ENCODE peak calls at places on chromosomes 12 and 14, in six cellular contexts. One of them, this sample, is unnamed.

GRCh38 chr12:1993341-1993740 is 10.9 kb downstream of the DCP1B start:
- DNase-seq in IMR-90: peak
- DNase-seq in GM23248: peak
- DNase-seq in H1: no peak
- DNase-seq in fibroblast of lung: peak
- DNase-seq in PC-3: peak
- DNase-seq in this sample: no peak

GRCh38 chr14:34029921-34030334 is 79.1 kb upstream of the EGLN3 start:
- DNase-seq in fibroblast of lung: peak
- DNase-seq in IMR-90: no peak
- DNase-seq in H1: no peak
- DNase-seq in GM23248: peak
- DNase-seq in PC-3: no peak
- DNase-seq in this sample: peak

GRCh38 chr12:3271146-3271545 is 194.0 kb downstream of the TSPAN9 start:
- DNase-seq in fibroblast of lung: peak
- DNase-seq in PC-3: no peak
- DNase-seq in GM23248: no peak
- DNase-seq in H1: no peak
- DNase-seq in IMR-90: no peak
- DNase-seq in this sample: no peak

GRCh38 chr12:68455676-68456345 is 123.6 kb upstream of the MDM1 start:
- DNase-seq in PC-3: no peak
- DNase-seq in fibroblast of lung: peak
- DNase-seq in GM23248: no peak
- DNase-seq in IMR-90: peak
- DNase-seq in H1: no peak
- DNase-seq in this sample: no peak

GRCh38 chr12:76085159-76085868 is 829 bp upstream of the NAP1L1 start:
- DNase-seq in H1: no peak
- DNase-seq in IMR-90: peak
- DNase-seq in GM23248: peak
- DNase-seq in PC-3: no peak
- DNase-seq in fibroblast of lung: peak
- DNase-seq in this sample: peak

GRCh38 chr14:55832122-55832911 is 252.3 kb downstream of the KTN1 start:
- DNase-seq in GM23248: peak
- DNase-seq in fibroblast of lung: peak
- DNase-seq in IMR-90: peak
- DNase-seq in H1: no peak
- DNase-seq in PC-3: peak
- DNase-seq in this sample: peak

GRCh38 chr12:96136129-96136528 is 58.0 kb upstream of the ELK3 start:
- DNase-seq in fibroblast of lung: peak
- DNase-seq in GM23248: peak
- DNase-seq in PC-3: no peak
- DNase-seq in IMR-90: peak
- DNase-seq in H1: no peak
- DNase-seq in this sample: no peak

GRCh38 chr14:91125271-91125661 is 11.4 kb downstream of the DGLUCY start:
- DNase-seq in PC-3: no peak
- DNase-seq in fibroblast of lung: no peak
- DNase-seq in IMR-90: no peak
- DNase-seq in H1: no peak
- DNase-seq in GM23248: no peak
- DNase-seq in this sample: no peak

DNA sequence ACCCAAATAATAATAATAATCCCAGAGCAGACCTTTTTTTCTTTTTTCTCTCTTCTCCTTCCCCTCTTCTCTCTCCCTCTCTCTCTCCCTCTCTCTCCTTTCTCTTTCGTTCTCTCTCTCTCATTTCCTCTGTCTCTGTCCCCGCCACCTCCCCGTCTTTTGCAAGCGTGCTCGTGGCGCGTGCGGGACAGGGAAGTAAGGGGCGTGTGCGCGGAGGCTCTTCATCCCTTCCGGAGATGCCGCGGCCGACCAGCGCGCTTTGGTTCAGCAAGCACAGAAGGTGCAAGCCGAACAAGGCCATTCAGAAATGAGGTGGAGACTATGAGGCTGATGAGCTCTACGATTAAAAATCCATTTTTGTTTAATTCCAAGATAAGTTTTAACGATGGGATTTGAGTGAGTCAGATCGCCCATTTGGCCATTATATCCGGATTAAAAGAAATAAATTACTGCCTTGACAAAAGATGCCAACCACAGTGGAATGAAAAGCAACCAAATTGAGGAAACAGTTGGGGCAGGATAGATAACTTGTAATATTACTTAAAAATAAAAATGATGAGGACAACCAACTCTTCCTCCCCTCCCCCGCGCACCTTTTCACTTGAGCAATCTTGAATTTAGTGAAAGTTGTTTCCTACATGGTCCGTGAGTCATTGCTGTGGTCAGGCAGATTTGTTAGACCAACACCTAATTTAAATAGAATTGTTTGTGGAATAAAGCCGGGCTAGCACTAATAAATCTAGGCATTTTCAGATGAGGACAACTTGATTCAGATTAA is 1.2 kb upstream of the AMIGO2 start:
- DNase-seq in GM23248: peak
- DNase-seq in IMR-90: peak
- DNase-seq in H1: no peak
- DNase-seq in fibroblast of lung: peak
- DNase-seq in PC-3: peak
- DNase-seq in this sample: peak
- H3K9ac ChIP-seq in GM23248: peak
- H3K9ac ChIP-seq in IMR-90: peak
- H3K9ac ChIP-seq in H1: no peak
- H3K9ac ChIP-seq in fibroblast of lung: peak
- H3K9ac ChIP-seq in PC-3: peak
- H3K9ac ChIP-seq in this sample: peak

GRCh38 chr12:115097406-115097805 is 413.4 kb upstream of the TBX3 start:
- DNase-seq in PC-3: no peak
- DNase-seq in IMR-90: no peak
- DNase-seq in GM23248: no peak
- DNase-seq in fibroblast of lung: no peak
- DNase-seq in H1: no peak
- DNase-seq in this sample: no peak
- H3K9ac ChIP-seq in PC-3: no peak
- H3K9ac ChIP-seq in IMR-90: no peak
- H3K9ac ChIP-seq in GM23248: no peak
- H3K9ac ChIP-seq in fibroblast of lung: no peak
- H3K9ac ChIP-seq in H1: no peak
- H3K9ac ChIP-seq in this sample: no peak

DNA sequence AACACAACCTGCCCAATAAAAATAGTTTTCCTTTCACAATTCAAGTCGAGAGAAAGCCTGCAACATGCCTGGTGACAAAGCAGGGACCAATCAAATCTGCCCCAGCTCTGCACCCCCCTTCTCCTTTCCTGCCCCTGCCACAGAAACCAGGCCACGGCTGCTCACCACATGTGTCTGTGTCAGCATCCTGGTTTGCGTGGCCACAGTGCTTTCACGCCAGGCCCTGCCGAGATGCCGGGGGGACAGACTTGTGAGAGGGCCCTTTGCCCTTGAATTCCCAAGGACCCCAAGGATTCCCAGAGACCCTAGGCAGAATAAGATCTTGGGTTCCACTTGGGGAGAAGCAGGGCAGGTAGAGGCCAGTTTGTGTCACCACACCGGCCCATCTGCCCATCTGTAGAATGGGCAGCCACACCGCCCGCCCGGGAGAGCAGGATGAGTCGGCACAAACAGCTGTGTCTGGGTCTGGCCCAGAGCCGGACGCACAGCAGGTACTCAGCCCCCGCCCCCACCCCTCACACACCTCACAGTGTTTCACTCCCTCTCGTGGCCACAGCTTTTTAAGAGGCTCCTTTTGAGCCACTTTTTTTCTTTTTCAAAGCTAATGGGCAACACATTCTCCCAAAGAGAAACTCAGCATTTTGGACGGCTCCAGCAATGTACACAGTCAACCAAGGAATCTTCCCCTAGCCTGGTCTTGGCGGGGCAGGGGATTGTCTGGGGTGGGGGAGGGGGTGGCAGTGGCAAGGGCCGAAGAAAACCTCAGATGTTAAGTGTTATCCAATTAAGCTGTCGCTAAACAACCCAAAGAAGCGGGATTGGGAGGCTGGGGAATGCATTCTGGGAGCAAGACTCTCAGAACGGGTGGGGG is 41.5 kb downstream of the BCL11B start:
- DNase-seq in H1: no peak
- DNase-seq in GM23248: peak
- DNase-seq in fibroblast of lung: peak
- DNase-seq in IMR-90: no peak
- DNase-seq in PC-3: no peak
- DNase-seq in this sample: no peak
- H3K9ac ChIP-seq in H1: no peak
- H3K9ac ChIP-seq in GM23248: no peak
- H3K9ac ChIP-seq in fibroblast of lung: no peak
- H3K9ac ChIP-seq in IMR-90: no peak
- H3K9ac ChIP-seq in PC-3: no peak
- H3K9ac ChIP-seq in this sample: no peak

DNA sequence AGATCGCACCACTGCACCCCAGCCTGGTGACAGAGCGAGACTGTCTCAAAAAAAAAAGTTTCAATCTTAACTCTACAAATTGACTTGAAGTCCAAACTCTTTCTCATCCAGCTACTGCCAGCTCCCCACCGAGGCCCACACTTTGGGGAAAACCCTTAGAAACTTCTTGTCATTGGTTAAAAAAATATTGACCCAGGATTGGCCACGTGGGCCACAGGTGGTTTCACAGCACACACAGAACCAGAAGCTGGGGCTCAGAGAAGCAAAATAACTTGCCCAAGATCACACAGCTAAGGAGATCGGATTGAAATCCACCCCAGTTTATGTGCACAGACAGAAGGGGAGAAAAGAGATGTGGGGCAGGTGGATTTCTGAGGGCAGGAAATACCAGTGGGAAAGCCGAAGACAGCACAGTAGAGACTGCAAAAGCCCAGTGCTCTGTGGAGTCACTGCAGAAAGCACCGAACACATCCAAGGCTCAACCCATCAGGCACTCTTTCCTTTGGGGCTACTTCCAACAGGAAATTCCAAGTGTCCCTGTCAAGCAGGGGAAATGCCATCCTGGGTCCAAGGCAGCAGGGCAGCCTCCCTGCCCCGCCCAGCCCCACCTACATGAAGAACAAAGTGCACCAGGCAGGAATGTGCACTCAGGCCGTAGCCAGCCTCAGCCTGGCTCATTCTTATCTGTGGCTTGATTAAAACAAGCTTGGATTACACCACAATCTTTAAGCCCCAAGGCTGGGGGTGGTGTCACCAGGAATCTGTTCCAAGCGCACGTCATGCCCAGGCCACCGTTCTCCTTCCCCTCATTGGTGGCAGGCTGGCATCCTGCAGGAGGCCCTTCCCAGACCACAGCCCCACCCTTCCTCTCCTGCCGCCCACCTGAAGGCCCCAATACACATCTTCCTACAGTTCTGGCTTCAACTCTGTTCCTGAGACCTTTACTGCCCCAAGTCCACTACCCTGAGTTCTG is 72.5 kb downstream of the ITPK1 start:
- DNase-seq in fibroblast of lung: peak
- DNase-seq in GM23248: peak
- DNase-seq in IMR-90: peak
- DNase-seq in PC-3: peak
- DNase-seq in H1: no peak
- DNase-seq in this sample: peak
- H3K9ac ChIP-seq in fibroblast of lung: no peak
- H3K9ac ChIP-seq in GM23248: peak
- H3K9ac ChIP-seq in IMR-90: no peak
- H3K9ac ChIP-seq in PC-3: peak
- H3K9ac ChIP-seq in H1: no peak
- H3K9ac ChIP-seq in this sample: peak

DNA sequence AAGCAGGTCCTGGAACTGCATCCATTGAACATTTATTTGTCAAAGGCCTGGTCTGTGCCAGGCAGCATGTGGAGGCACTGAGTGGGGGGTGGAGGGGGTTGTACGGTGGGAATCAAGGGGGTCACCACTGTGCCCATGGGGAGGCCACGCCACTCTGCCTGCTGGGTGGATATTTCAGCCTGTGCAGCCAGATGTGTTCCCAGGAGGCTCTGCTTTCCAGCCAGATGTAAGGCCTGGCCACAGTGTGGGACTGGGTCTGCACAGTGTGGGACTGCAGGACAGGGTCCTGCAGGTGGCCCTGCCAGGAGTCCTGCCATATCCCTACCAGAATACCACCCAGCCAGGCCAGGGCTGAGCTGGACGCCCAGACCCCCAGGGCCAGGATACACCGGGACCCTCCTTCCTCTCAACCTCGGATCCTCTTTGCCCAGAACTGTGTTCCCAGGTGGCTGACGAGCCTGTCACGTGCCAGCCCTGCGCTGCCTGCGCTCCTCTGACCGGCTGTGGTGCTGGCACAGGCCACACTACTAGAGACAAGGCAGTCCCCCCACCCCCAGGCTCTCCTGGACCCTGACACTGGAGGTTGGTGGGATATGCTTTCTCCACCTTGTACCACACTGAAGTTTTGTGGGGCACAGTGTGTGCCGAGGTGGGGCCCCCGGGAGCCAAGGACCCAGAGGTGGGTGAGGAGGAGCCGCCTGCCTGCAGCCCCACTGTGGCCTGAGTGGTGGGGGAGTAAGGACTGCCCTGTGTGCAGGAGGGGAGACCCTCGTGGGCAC is 17.5 kb downstream of the XRCC3 start:
- DNase-seq in H1: no peak
- DNase-seq in GM23248: no peak
- DNase-seq in IMR-90: no peak
- DNase-seq in fibroblast of lung: no peak
- DNase-seq in PC-3: no peak
- DNase-seq in this sample: no peak
- H3K9ac ChIP-seq in H1: no peak
- H3K9ac ChIP-seq in GM23248: no peak
- H3K9ac ChIP-seq in IMR-90: no peak
- H3K9ac ChIP-seq in fibroblast of lung: no peak
- H3K9ac ChIP-seq in PC-3: no peak
- H3K9ac ChIP-seq in this sample: peak

GRCh38 chr14:61197416-61197815 is 83.7 kb downstream of the TMEM30B start:
- DNase-seq in GM23248: no peak
- DNase-seq in fibroblast of lung: no peak
- DNase-seq in IMR-90: no peak
- DNase-seq in H1: no peak
- DNase-seq in PC-3: no peak
- DNase-seq in this sample: no peak
- H3K9ac ChIP-seq in GM23248: no peak
- H3K9ac ChIP-seq in fibroblast of lung: no peak
- H3K9ac ChIP-seq in IMR-90: no peak
- H3K9ac ChIP-seq in H1: no peak
- H3K9ac ChIP-seq in PC-3: no peak
- H3K9ac ChIP-seq in this sample: no peak

DNA sequence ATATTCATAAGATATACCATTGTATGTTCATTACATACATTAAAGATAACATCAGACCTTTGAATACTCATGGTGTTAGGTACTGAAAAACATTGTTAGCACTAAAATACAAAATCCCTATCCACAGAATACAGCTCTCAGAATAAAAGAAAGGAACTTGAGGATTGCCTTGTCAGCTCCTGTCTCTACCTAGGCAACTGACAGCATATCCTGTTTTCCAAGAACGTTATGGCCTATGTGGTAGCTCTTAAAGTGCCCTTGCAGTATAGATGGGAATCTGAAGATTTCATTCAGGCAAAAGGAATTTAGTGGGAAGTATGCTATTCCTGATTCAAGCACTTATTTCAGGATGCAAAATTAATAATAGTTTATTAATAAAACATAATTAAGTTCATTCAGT is 1.8 kb upstream of the PPP1R12A start:
- DNase-seq in PC-3: no peak
- DNase-seq in H1: no peak
- DNase-seq in GM23248: no peak
- DNase-seq in IMR-90: no peak
- DNase-seq in fibroblast of lung: peak
- DNase-seq in this sample: no peak
- H3K9ac ChIP-seq in PC-3: no peak
- H3K9ac ChIP-seq in H1: no peak
- H3K9ac ChIP-seq in GM23248: peak
- H3K9ac ChIP-seq in IMR-90: no peak
- H3K9ac ChIP-seq in fibroblast of lung: no peak
- H3K9ac ChIP-seq in this sample: no peak

This sample was measured in colonic mucosa.